ENCODE peak calls at places on chromosomes 12 and 14, in ten cellular contexts. Z is EH; P is NCI-H1105; O is GM12865; W is pancreas; I is activated T-cell treated with anti-CD3 and anti-CD28 coated beads, Interleukin-2, amount 50 U/mL, for 1 hour; V is cardiac muscle cell; R is HEK293T; F is MCF 10A; J is NCI-H2107. Q is an unnamed sample.

GRCh38 chr12:88242161-88242925 is 100.2 kb downstream of the TMTC3 start:
- DNase-seq in I (no peak), V (peak; percentile 93), F (peak; percentile 92), R (no peak), O (peak; percentile 16), W (no peak), J (no peak), Z (peak; percentile 97), P (no peak), Q (no peak)

GRCh38 chr14:61034416-61035100 is 53.5 kb downstream of the SLC38A6 start:
- DNase-seq in P (peak; percentile 67), Z (no peak), J (peak; percentile 79), W (no peak), F (peak; percentile 8), V (no peak), I (no peak), R (no peak), O (peak; percentile 65), Q (peak; percentile 43)

GRCh38 chr12:54425696-54426095 is 6.6 kb upstream of the ITGA5 start:
- DNase-seq in R (no peak), J (no peak), P (no peak), I (no peak), V (no peak), Z (no peak), W (no peak), F (no peak), O (no peak), Q (no peak)

GRCh38 chr14:31934767-31935266 is 142.3 kb upstream of the ARHGAP5 start:
- DNase-seq in F (peak; percentile 76), V (peak; percentile 81), P (peak; percentile 36), Z (peak; percentile 27), O (peak; percentile 10), W (peak; percentile 21), R (peak; percentile 46), J (peak; percentile 71), I (no peak), Q (peak; percentile 38)

GRCh38 chr14:95549656-95550585 is 15.1 kb downstream of the GLRX5 start:
- DNase-seq in W (no peak), R (no peak), J (no peak), O (no peak), F (no peak), Z (no peak), V (no peak), I (no peak), P (no peak), Q (no peak)

GRCh38 chr12:26507613-26508012 is 312.2 kb downstream of the SSPN start:
- DNase-seq in R (no peak), V (no peak), F (no peak), Z (no peak), W (no peak), P (no peak), J (no peak), I (no peak), O (no peak), Q (no peak)

GRCh38 chr12:132018193-132018916 is 68.6 kb downstream of the EP400 start:
- DNase-seq in R (no peak), O (no peak), F (no peak), Z (peak; percentile 33), J (no peak), P (no peak), V (no peak), W (no peak), I (no peak), Q (no peak)

GRCh38 chr12:42744539-42745156 is 155.1 kb upstream of the PRICKLE1 start:
- DNase-seq in O (no peak), W (no peak), I (no peak), J (no peak), V (peak; percentile 57), Z (peak; percentile 90), R (no peak), P (no peak), F (peak; percentile 69), Q (no peak)

GRCh38 chr14:100297320-100298300 is 8.6 kb downstream of the SLC25A29 start:
- DNase-seq in Z (peak; percentile 79), W (peak; percentile 42), J (no peak), I (no peak), R (no peak), O (peak; percentile 78), P (no peak), V (peak; percentile 84), F (no peak), Q (peak; percentile 71)

GRCh38 chr14:70642313-70643235 is 858 bp downstream of the TTC9 start:
- DNase-seq in R (no peak), Z (no peak), F (no peak), V (peak; percentile 1), I (peak; percentile 56), P (peak; percentile 18), O (peak; percentile 73), J (peak; percentile 25), W (peak; percentile 14), Q (peak; percentile 29)

GRCh38 chr12:4951601-4952000 is 41.9 kb downstream of the KCNA1 start:
- DNase-seq in V (no peak), J (no peak), W (no peak), R (no peak), I (no peak), Z (no peak), P (no peak), F (no peak), O (no peak), Q (no peak)

GRCh38 chr12:95805864-95806669 is 15.5 kb upstream of the NTN4 start:
- DNase-seq in I (no peak), V (peak; percentile 70), P (no peak), J (no peak), O (no peak), F (peak; percentile 96), R (no peak), Z (peak; percentile 100), W (no peak), Q (no peak)

GRCh38 chr14:49586673-49587460 is 687 bp upstream of the RPS29 start:
- DNase-seq in I (peak; percentile 64), O (peak; percentile 81), V (peak; percentile 82), Z (peak; percentile 78), R (peak; percentile 23), W (peak; percentile 51), J (peak; percentile 39), P (peak; percentile 25), F (peak; percentile 66), Q (peak; percentile 69)

GRCh38 chr14:95490127-95490526 is 26.3 kb downstream of the SYNE3 start:
- DNase-seq in F (no peak), V (no peak), O (no peak), J (no peak), I (no peak), R (no peak), P (no peak), W (no peak), Z (no peak), Q (no peak)

GRCh38 chr14:89303452-89304435 is 113.3 kb downstream of the FOXN3 start:
- DNase-seq in O (peak; percentile 90), F (peak; percentile 43), R (peak; percentile 32), I (peak; percentile 19), V (peak; percentile 83), Z (peak; percentile 91), W (no peak), J (peak; percentile 81), P (peak; percentile 65), Q (peak; percentile 73)

GRCh38 chr14:103110681-103111296 is 12.5 kb upstream of the TNFAIP2 start:
- DNase-seq in I (no peak), R (no peak), Z (peak; percentile 43), J (peak; percentile 76), O (no peak), P (no peak), V (peak; percentile 58), W (no peak), F (no peak), Q (no peak)

Q was measured in cerebellar cortex.